ENCODE peak calls at places on chromosomes 2 and 18, in four cellular contexts. S, Y, V and U are unnamed samples.

GRCh38 chr18:68072744-68073143 is 556.2 kb upstream of the DSEL start:
- DNase-seq in S (no peak), Y (no peak), V (no peak), U (no peak)

GRCh38 chr2:164260506-164260905 is 360.8 kb downstream of the GRB14 start:
- DNase-seq in S (no peak), Y (no peak), V (no peak), U (no peak)

GRCh38 chr2:145751634-145752033 is 1231.7 kb upstream of the ZEB2 start:
- DNase-seq in S (no peak), Y (peak), V (no peak), U (no peak)

GRCh38 chr18:8778386-8778785 is 73.0 kb downstream of the MTCL1 start:
- DNase-seq in S (no peak), Y (no peak), V (no peak), U (no peak)

GRCh38 chr2:175690113-175690716 is 311.9 kb downstream of the LNPK start:
- DNase-seq in S (peak), Y (peak), V (no peak), U (peak)

GRCh38 chr18:22033085-22033484 is 136.3 kb upstream of the GATA6 start:
- DNase-seq in S (no peak), Y (no peak), V (no peak), U (no peak)

GRCh38 chr18:22074343-22075070 is 94.9 kb upstream of the GATA6 start:
- DNase-seq in S (no peak), Y (no peak), V (no peak), U (no peak)

GRCh38 chr2:173307287-173307686 is 47.4 kb upstream of the CDCA7 start:
- DNase-seq in S (no peak), Y (no peak), V (no peak), U (no peak)

GRCh38 chr2:168166902-168167510 is 80.4 kb downstream of the STK39 start:
- DNase-seq in S (no peak), Y (peak), V (no peak), U (no peak)

GRCh38 chr2:215698566-215698965 is 262.7 kb upstream of the FN1 start:
- DNase-seq in S (peak), Y (peak), V (no peak), U (no peak)

GRCh38 chr2:145091011-145091744 is 571.3 kb upstream of the ZEB2 start:
- DNase-seq in S (no peak), Y (peak), V (no peak), U (no peak)

GRCh38 chr2:26462511-26463251 is 15.2 kb downstream of the OTOF start:
- DNase-seq in S (no peak), Y (peak), V (no peak), U (peak)

GRCh38 chr18:63264871-63265270 is 54.7 kb downstream of the BCL2 start:
- DNase-seq in S (no peak), Y (no peak), V (no peak), U (no peak)

GRCh38 chr2:7649461-7650228 is 732.4 kb downstream of the RNF144A start:
- DNase-seq in S (no peak), Y (no peak), V (peak), U (no peak)

GRCh38 chr2:158211516-158211915 is 109.8 kb downstream of the UPP2 start:
- DNase-seq in S (no peak), Y (no peak), V (no peak), U (no peak)

GRCh38 chr2:27356056-27356381 is 545 bp downstream of the GTF3C2 start:
- DNase-seq in S (no peak), Y (peak), V (no peak), U (peak)

GRCh38 chr2:177784449-177784845 is 288.1 kb downstream of the PDE11A start:
- DNase-seq in S (no peak), Y (peak), V (no peak), U (no peak)

GRCh38 chr2:189076572-189076971 is 102.4 kb downstream of the COL3A1 start:
- DNase-seq in S (no peak), Y (peak), V (no peak), U (peak)

GRCh38 chr2:99940963-99941362 is 201.4 kb downstream of the AFF3 start:
- DNase-seq in S (no peak), Y (peak), V (no peak), U (no peak)

GRCh38 chr2:134636714-134637113 is 82.1 kb downstream of the TMEM163 start:
- DNase-seq in S (no peak), Y (no peak), V (no peak), U (no peak)

GRCh38 chr2:133718688-133719201 is 150.5 kb upstream of the NCKAP5 start:
- DNase-seq in S (peak), Y (peak), V (no peak), U (no peak)

GRCh38 chr2:4782647-4783046 is 909.5 kb upstream of the SOX11 start:
- DNase-seq in S (no peak), Y (no peak), V (no peak), U (no peak)

GRCh38 chr2:180630756-180631155 is 349.6 kb upstream of the UBE2E3 start:
- DNase-seq in S (no peak), Y (peak), V (no peak), U (no peak)

GRCh38 chr18:79926306-79926705 is 25.1 kb downstream of the SLC66A2 start:
- DNase-seq in S (no peak), Y (no peak), V (no peak), U (no peak)

GRCh38 chr2:205372141-205372540 is 310.2 kb upstream of the NRP2 start:
- DNase-seq in S (no peak), Y (peak), V (no peak), U (no peak)

GRCh38 chr2:154724194-154724797 is 25.8 kb downstream of the KCNJ3 start:
- DNase-seq in S (no peak), Y (no peak), V (no peak), U (no peak)

DNA sequence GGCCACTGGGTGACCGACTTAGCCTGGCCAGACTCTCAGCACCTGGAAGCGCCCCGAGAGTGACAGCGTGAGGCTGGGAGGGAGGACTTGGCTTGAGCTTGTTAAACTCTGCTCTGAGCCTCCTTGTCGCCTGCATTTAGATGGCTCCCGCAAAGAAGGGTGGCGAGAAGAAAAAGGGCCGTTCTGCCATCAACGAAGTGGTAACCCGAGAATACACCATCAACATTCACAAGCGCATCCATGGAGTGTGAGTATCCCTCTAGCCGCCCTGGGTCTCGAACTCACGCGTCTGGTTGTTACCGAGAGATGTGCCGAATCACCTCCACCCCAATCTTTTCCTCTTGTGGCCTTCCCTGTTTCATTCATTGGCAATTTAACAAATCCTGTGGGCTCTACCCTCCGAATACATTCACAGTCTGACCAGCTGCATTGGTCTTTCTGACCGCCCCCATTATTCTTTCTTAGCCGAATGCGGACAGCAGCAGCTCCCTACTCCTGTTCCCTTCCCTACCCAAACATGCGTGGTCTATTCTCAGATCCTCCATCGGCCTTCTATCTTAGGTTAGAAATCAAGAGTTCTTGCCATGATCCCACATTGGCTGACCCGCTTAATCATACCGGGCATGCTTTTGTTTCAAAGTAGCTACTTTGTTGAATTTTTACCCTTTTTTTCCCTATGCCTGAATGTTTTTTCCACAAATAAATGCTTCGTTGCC is 631 bp downstream of the RPL31 start:
- DNase-seq in S (no peak), Y (no peak), V (no peak), U (peak)
- TF ChIP-seq CTCF in S (no peak), Y (no peak), V (no peak), U (no peak)

GRCh38 chr2:47088371-47089082 is 66.6 kb downstream of the STPG4 start:
- DNase-seq in S (no peak), Y (peak), V (no peak), U (peak)
- TF ChIP-seq CTCF in S (peak), Y (peak), V (no peak), U (no peak)

GRCh38 chr2:126882736-126883660 is 15.7 kb upstream of the TEX51 start:
- DNase-seq in S (no peak), Y (no peak), V (peak), U (no peak)
- TF ChIP-seq CTCF in S (no peak), Y (no peak), V (no peak), U (no peak)

DNA sequence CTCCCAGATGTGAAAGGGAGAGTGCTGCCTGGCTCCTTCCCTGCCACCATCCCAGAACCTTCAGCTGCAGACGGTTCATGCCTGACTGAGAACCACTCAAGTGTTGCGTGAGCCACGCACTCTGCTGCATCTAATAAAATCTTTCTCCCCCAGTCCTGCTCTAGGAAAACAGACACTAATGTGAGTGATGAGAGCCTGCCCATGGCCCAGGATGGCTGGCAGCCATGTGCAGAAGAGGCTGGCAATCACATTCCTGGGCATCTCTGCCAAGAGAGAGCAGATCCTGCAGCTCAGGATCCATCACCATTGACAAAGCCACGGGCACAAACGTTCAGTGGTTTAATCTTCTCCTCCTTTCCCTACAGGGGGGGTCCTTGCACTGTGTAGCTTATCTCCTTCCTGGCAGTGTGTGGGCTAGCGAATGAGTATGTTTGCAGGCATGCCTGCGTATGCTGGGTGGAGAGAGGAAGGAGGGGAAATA is 477.5 kb downstream of the SLC4A3 start:
- DNase-seq in S (no peak), Y (peak), V (no peak), U (no peak)
- TF ChIP-seq CTCF in S (peak), Y (peak), V (no peak), U (no peak)

GRCh38 chr2:45001629-45002385 is 7.4 kb downstream of the SIX2 start:
- DNase-seq in S (no peak), Y (no peak), V (no peak), U (no peak)
- TF ChIP-seq CTCF in S (no peak), Y (no peak), V (no peak), U (no peak)

GRCh38 chr2:65724752-65725151 is 292.4 kb upstream of the SPRED2 start:
- DNase-seq in S (no peak), Y (no peak), V (no peak), U (no peak)

GRCh38 chr2:65724341-65724740 is 291.9 kb upstream of the SPRED2 start:
- DNase-seq in S (no peak), Y (no peak), V (no peak), U (no peak)

GRCh38 chr2:65722028-65722427 is 289.6 kb upstream of the SPRED2 start:
- DNase-seq in S (no peak), Y (peak), V (no peak), U (peak)
- TF ChIP-seq CTCF in S (no peak), Y (peak), V (no peak), U (peak)